ENCODE peak calls at places on chromosomes 7 and 10, in ten cellular contexts. T is CD8-positive, alpha-beta memory T cell; Q is dorsolateral prefrontal cortex; C is activated naive CD8-positive, alpha-beta T cell treated with anti-CD3 and anti-CD28 coated beads for 36 hours; I is psoas muscle; P is GM10248; J is endodermal cell; H is NCI-H1105; M is SW480; G is cerebellar cortex. F is an unnamed sample.

GRCh38 chr7:85021090-85021704 is 165.7 kb downstream of the SEMA3D start:
- DNase-seq in T (no peak), Q (no peak), C (no peak), I (no peak), P (no peak), J (no peak), H (no peak), M (peak), G (no peak), F (no peak)

GRCh38 chr10:17974505-17974904 is 22.8 kb downstream of the SLC39A12 start:
- DNase-seq in T (no peak), Q (no peak), C (no peak), I (no peak), P (no peak), J (no peak), H (no peak), M (no peak), G (no peak), F (no peak)

GRCh38 chr7:147670759-147671158 is 919.8 kb upstream of the C7orf33 start:
- DNase-seq in T (no peak), Q (no peak), C (no peak), I (no peak), P (no peak), J (no peak), H (no peak), M (no peak), G (no peak), F (no peak)

GRCh38 chr7:42262907-42263466 is 26.0 kb upstream of the GLI3 start:
- DNase-seq in T (no peak), Q (no peak), C (no peak), I (peak), P (no peak), J (peak), H (no peak), M (no peak), G (no peak), F (peak)

GRCh38 chr7:117675519-117676137 is 195.8 kb downstream of the CFTR start:
- DNase-seq in T (no peak), Q (no peak), C (no peak), I (no peak), P (no peak), J (no peak), H (no peak), M (no peak), G (no peak), F (no peak)

GRCh38 chr10:22016046-22016705 is 12.6 kb upstream of the DNAJC1 start:
- DNase-seq in T (no peak), Q (no peak), C (no peak), I (no peak), P (no peak), J (no peak), H (no peak), M (no peak), G (no peak), F (no peak)

GRCh38 chr7:136303162-136303561 is 326.0 kb upstream of the MTPN start:
- DNase-seq in T (no peak), Q (no peak), C (no peak), I (no peak), P (no peak), J (no peak), H (no peak), M (no peak), G (no peak), F (peak)

GRCh38 chr10:126598009-126598408 is 72.5 kb downstream of the C10orf90 start:
- DNase-seq in T (no peak), Q (peak), C (no peak), I (no peak), P (peak), J (peak), H (peak), M (peak), G (peak), F (no peak)

GRCh38 chr7:108460964-108461363 is 4.7 kb upstream of the NRCAM start:
- DNase-seq in T (no peak), Q (no peak), C (no peak), I (no peak), P (no peak), J (no peak), H (no peak), M (no peak), G (peak), F (no peak)

GRCh38 chr10:89301231-89301630 is 615 bp upstream of the IFIT2 start:
- DNase-seq in T (no peak), Q (no peak), C (no peak), I (no peak), P (no peak), J (no peak), H (no peak), M (no peak), G (peak), F (no peak)

GRCh38 chr7:106772655-106773108 is 92.4 kb upstream of the PIK3CG start:
- DNase-seq in T (no peak), Q (no peak), C (no peak), I (no peak), P (no peak), J (no peak), H (no peak), M (no peak), G (peak), F (no peak)

GRCh38 chr10:110395350-110396283 is 90.9 kb upstream of the SMNDC1 start:
- DNase-seq in T (no peak), Q (no peak), C (peak), I (no peak), P (peak), J (peak), H (no peak), M (peak), G (no peak), F (no peak)

GRCh38 chr7:159147246-159147645 is 2.6 kb upstream of the VIPR2 start:
- DNase-seq in T (no peak), Q (no peak), C (no peak), I (no peak), P (no peak), J (no peak), H (no peak), M (no peak), G (no peak), F (no peak)

GRCh38 chr7:17772581-17773288 is 167.6 kb downstream of the SNX13 start:
- DNase-seq in T (no peak), Q (no peak), C (peak), I (no peak), P (no peak), J (peak), H (no peak), M (no peak), G (no peak), F (no peak)

GRCh38 chr7:80699030-80699638 is 60.7 kb downstream of the CD36 start:
- DNase-seq in T (no peak), Q (no peak), C (no peak), I (no peak), P (peak), J (no peak), H (peak), M (peak), G (peak), F (peak)

GRCh38 chr7:156746891-156747290 is 106.3 kb downstream of the RNF32 start:
- DNase-seq in T (no peak), Q (no peak), C (no peak), I (no peak), P (no peak), J (no peak), H (no peak), M (no peak), G (no peak), F (no peak)

GRCh38 chr7:39187130-39187529 is 209.4 kb downstream of the POU6F2 start:
- DNase-seq in T (no peak), Q (no peak), C (no peak), I (no peak), P (no peak), J (peak), H (no peak), M (no peak), G (no peak), F (no peak)

GRCh38 chr7:10257438-10257837 is 716.2 kb upstream of the PHF14 start:
- DNase-seq in T (no peak), Q (no peak), C (no peak), I (no peak), P (no peak), J (no peak), H (no peak), M (peak), G (no peak), F (no peak)